ENCODE peak calls at places on chromosomes 3 and 15, in eight cellular contexts. O, B, G, V, S, M, R and F are unnamed samples.
A peak's percentile ranks its signal among the peaks of the same experiment; 100 is the strongest.

GRCh38 chr15:83930813-83931212 is 276.9 kb downstream of the ADAMTSL3 start:
- DNase-seq in O (peak; percentile 77), B (no peak), G (no peak), V (no peak), S (no peak), M (no peak), R (peak; percentile 78), F (no peak)

GRCh38 chr3:123486460-123486859 is 37.6 kb upstream of the ADCY5 start:
- DNase-seq in O (no peak), B (no peak), G (no peak), V (no peak), S (no peak), M (no peak), R (no peak), F (no peak)

GRCh38 chr3:151580592-151580991 is 119.7 kb upstream of the IGSF10 start:
- DNase-seq in O (no peak), B (no peak), G (no peak), V (no peak), S (no peak), M (no peak), R (no peak), F (no peak)

GRCh38 chr3:194485471-194485875 is 1.3 kb downstream of the ATP13A3 start:
- DNase-seq in O (no peak), B (no peak), G (no peak), V (no peak), S (no peak), M (no peak), R (no peak), F (no peak)

GRCh38 chr3:174120997-174121396 is 723.5 kb downstream of the NLGN1 start:
- DNase-seq in O (no peak), B (no peak), G (no peak), V (no peak), S (no peak), M (no peak), R (no peak), F (no peak)

GRCh38 chr3:177471733-177472480 is 274.6 kb upstream of the TBL1XR1 start:
- DNase-seq in O (no peak), B (no peak), G (no peak), V (no peak), S (no peak), M (no peak), R (no peak), F (no peak)

GRCh38 chr3:37812497-37812896 is 49.2 kb upstream of the CTDSPL start:
- DNase-seq in O (peak; percentile 80), B (no peak), G (no peak), V (no peak), S (no peak), M (no peak), R (no peak), F (no peak)

GRCh38 chr15:43403616-43404015 is 32.7 kb downstream of the TUBGCP4 start:
- DNase-seq in O (no peak), B (no peak), G (no peak), V (no peak), S (no peak), M (no peak), R (no peak), F (no peak)

GRCh38 chr3:193942516-193943055 is 193.4 kb upstream of the HES1 start:
- DNase-seq in O (no peak), B (no peak), G (no peak), V (no peak), S (no peak), M (peak; percentile 91), R (peak; percentile 69), F (no peak)

GRCh38 chr15:70023769-70024491 is 73.8 kb downstream of the TLE3 start:
- DNase-seq in O (peak; percentile 91), B (peak; percentile 68), G (peak; percentile 25), V (no peak), S (peak; percentile 85), M (no peak), R (no peak), F (no peak)

GRCh38 chr15:66789029-66790025 is 87.3 kb downstream of the SMAD6 start:
- DNase-seq in O (no peak), B (peak; percentile 49), G (peak; percentile 38), V (no peak), S (peak; percentile 49), M (peak; percentile 72), R (peak; percentile 30), F (no peak)

GRCh38 chr3:176920806-176921205 is 276.5 kb downstream of the TBL1XR1 start:
- DNase-seq in O (no peak), B (no peak), G (no peak), V (no peak), S (no peak), M (no peak), R (peak; percentile 53), F (peak; percentile 50)

GRCh38 chr3:188432826-188433525 is 279.0 kb downstream of the LPP start:
- DNase-seq in O (no peak), B (peak; percentile 45), G (no peak), V (no peak), S (no peak), M (no peak), R (no peak), F (no peak)

GRCh38 chr3:58356054-58356453 is 23.4 kb downstream of the PXK start:
- DNase-seq in O (no peak), B (no peak), G (peak; percentile 13), V (no peak), S (peak; percentile 33), M (no peak), R (no peak), F (no peak)

GRCh38 chr15:92608866-92609700 is 46.5 kb downstream of the FAM174B start:
- DNase-seq in O (peak; percentile 36), B (no peak), G (no peak), V (no peak), S (peak; percentile 18), M (no peak), R (no peak), F (no peak)

GRCh38 chr3:160951677-160952487 is 153.3 kb downstream of the B3GALNT1 start:
- DNase-seq in O (no peak), B (no peak), G (no peak), V (no peak), S (no peak), M (no peak), R (no peak), F (no peak)

GRCh38 chr3:27656790-27657189 is 65.3 kb downstream of the EOMES start:
- DNase-seq in O (no peak), B (no peak), G (no peak), V (no peak), S (no peak), M (no peak), R (no peak), F (no peak)

GRCh38 chr3:36397856-36398255 is 17.6 kb downstream of the STAC start:
- DNase-seq in O (no peak), B (no peak), G (no peak), V (no peak), S (no peak), M (no peak), R (no peak), F (no peak)

GRCh38 chr15:74128785-74129350 is 1.5 kb upstream of the ISLR2 start:
- DNase-seq in O (no peak), B (no peak), G (no peak), V (no peak), S (no peak), M (no peak), R (no peak), F (no peak)

GRCh38 chr3:23748398-23749110 is 57.2 kb upstream of the UBE2E1 start:
- DNase-seq in O (no peak), B (no peak), G (no peak), V (no peak), S (peak; percentile 66), M (no peak), R (no peak), F (no peak)

GRCh38 chr3:174398761-174399160 is 460.4 kb upstream of the NAALADL2 start:
- DNase-seq in O (no peak), B (no peak), G (no peak), V (no peak), S (no peak), M (no peak), R (no peak), F (no peak)

DNA sequence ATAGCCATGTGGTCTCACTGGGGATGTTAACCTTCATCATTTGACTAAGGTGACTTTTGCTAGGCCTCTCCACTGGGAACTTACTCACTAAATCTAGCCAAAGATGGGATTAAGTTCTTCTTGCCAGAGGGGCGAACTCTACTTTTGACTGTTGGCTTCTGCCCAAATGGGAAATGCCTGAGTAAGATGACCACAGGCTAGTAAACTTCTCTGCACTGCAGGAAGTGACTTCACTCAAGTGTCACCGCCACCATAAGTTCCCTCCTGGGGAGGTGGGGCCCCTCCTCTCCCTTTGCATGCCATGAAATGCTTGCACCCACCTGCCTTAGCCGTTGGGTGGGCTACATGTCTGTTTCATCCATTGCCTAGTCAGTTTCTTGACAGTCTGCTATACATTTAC is 388.3 kb downstream of the FEZF2 start:
- DNase-seq in O (no peak), B (no peak), G (no peak), V (no peak), S (no peak), M (no peak), R (no peak), F (no peak)
- TF ChIP-seq POLR2AphosphoS5 in O (no peak), B (no peak), G (no peak), V (no peak), S (no peak), M (no peak), R (no peak), F (no peak)

GRCh38 chr15:55588070-55588817 is at the start of gene PYGO1:
- DNase-seq in O (peak; percentile 81), B (peak; percentile 48), G (peak; percentile 19), V (no peak), S (peak; percentile 45), M (peak; percentile 38), R (peak; percentile 5), F (no peak)
- TF ChIP-seq POLR2A in O (no peak), B (no peak), G (no peak), V (no peak), S (no peak), M (no peak), R (no peak), F (no peak)

DNA sequence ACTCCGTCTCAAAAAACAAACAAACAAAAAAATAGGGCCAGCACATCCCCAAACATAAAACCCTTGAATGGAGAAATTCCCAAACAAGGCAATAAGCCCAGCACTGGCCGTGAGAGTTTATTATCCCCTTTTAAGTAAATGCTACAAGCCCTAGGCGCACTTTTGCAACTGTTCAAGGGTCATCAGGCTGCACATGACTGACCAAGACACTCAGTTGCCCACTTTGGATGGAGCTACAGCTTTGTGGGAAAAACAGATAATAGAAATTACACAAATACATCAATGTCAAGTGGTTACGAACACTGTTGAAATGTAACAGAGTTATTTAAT is 33.7 kb upstream of the ZNF445 start:
- DNase-seq in O (no peak), B (no peak), G (no peak), V (no peak), S (no peak), M (peak; percentile 24), R (peak; percentile 46), F (no peak)
- TF ChIP-seq EP300 in O (no peak), B (no peak), G (no peak), V (no peak), S (no peak), M (no peak), R (no peak), F (no peak)

GRCh38 chr15:85750807-85751730 is 43.7 kb downstream of the KLHL25 start:
- DNase-seq in O (peak; percentile 74), B (peak; percentile 24), G (no peak), V (no peak), S (no peak), M (no peak), R (no peak), F (no peak)
- TF ChIP-seq POLR2AphosphoS5 in O (no peak), B (no peak), G (no peak), V (peak; percentile 50), S (no peak), M (no peak), R (no peak), F (no peak)